ENCODE peak calls at places on chromosome 6, in six cellular contexts. T, M, Z, W, Y and I are unnamed samples.

GRCh38 chr6:169263836-169264608 is 10.4 kb upstream of the THBS2 start:
- DNase-seq in T (peak; percentile 78), M (no peak), W (peak; percentile 64), Z (no peak), Y (peak; percentile 56), I (peak; percentile 42)

GRCh38 chr6:20652691-20653479 is 118.6 kb downstream of the CDKAL1 start:
- DNase-seq in Y (peak; percentile 63), T (peak; percentile 63), M (no peak), Z (no peak), W (peak; percentile 43), I (peak; percentile 69)

GRCh38 chr6:110566346-110567125 is 90.1 kb upstream of the SLC22A16 start:
- DNase-seq in T (no peak), Z (peak; percentile 13), M (peak; percentile 71), Y (peak; percentile 32), W (peak; percentile 19), I (no peak)

GRCh38 chr6:63213325-63213724 is 2.1 kb downstream of the FKBP1C start:
- DNase-seq in W (no peak), T (no peak), Z (no peak), M (no peak), Y (no peak), I (no peak)

GRCh38 chr6:145548941-145549652 is 186.2 kb downstream of the EPM2A start:
- DNase-seq in Y (no peak), M (no peak), T (no peak), W (peak; percentile 13), Z (no peak), I (no peak)

GRCh38 chr6:44897286-44897685 is 430.8 kb upstream of the RUNX2 start:
- DNase-seq in Z (no peak), M (no peak), T (no peak), Y (no peak), W (no peak), I (no peak)

GRCh38 chr6:121523628-121524027 is 88.2 kb downstream of the GJA1 start:
- DNase-seq in Z (no peak), Y (no peak), T (no peak), M (no peak), W (peak; percentile 14), I (no peak)

GRCh38 chr6:124432632-124433031 is 529.6 kb upstream of the RNF217 start:
- DNase-seq in W (no peak), Z (no peak), T (no peak), Y (no peak), M (no peak), I (no peak)

GRCh38 chr6:169559001-169559441 is 142.8 kb downstream of the WDR27 start:
- DNase-seq in T (peak; percentile 12), Y (peak; percentile 54), W (peak; percentile 37), Z (no peak), M (no peak), I (no peak)

GRCh38 chr6:91786474-91787184 is 1199.8 kb upstream of the MAP3K7 start:
- DNase-seq in M (no peak), Y (no peak), T (peak; percentile 13), Z (no peak), W (no peak), I (no peak)

GRCh38 chr6:123841067-123841896 is 37.6 kb downstream of the NKAIN2 start:
- DNase-seq in M (no peak), Y (no peak), T (no peak), W (no peak), Z (no peak), I (no peak)

GRCh38 chr6:88492824-88493223 is 326.7 kb upstream of the CNR1 start:
- DNase-seq in Y (peak; percentile 13), M (peak; percentile 23), W (peak; percentile 28), T (no peak), Z (no peak), I (peak; percentile 26)

GRCh38 chr6:11769816-11770545 is 8.6 kb downstream of the ADTRP start:
- DNase-seq in W (no peak), Y (no peak), Z (no peak), M (no peak), T (peak; percentile 85), I (peak; percentile 44)

GRCh38 chr6:54990001-54990400 is 143.4 kb downstream of the FAM83B start:
- DNase-seq in Y (no peak), Z (no peak), T (no peak), W (peak; percentile 43), M (no peak), I (no peak)

GRCh38 chr6:10588562-10589428 is 67.6 kb downstream of the GCNT2 start:
- DNase-seq in M (no peak), T (no peak), Y (no peak), Z (no peak), W (no peak), I (no peak)

GRCh38 chr6:168124921-168125320 is 45.9 kb upstream of the FRMD1 start:
- DNase-seq in M (no peak), T (no peak), Y (no peak), Z (no peak), W (no peak), I (no peak)

DNA sequence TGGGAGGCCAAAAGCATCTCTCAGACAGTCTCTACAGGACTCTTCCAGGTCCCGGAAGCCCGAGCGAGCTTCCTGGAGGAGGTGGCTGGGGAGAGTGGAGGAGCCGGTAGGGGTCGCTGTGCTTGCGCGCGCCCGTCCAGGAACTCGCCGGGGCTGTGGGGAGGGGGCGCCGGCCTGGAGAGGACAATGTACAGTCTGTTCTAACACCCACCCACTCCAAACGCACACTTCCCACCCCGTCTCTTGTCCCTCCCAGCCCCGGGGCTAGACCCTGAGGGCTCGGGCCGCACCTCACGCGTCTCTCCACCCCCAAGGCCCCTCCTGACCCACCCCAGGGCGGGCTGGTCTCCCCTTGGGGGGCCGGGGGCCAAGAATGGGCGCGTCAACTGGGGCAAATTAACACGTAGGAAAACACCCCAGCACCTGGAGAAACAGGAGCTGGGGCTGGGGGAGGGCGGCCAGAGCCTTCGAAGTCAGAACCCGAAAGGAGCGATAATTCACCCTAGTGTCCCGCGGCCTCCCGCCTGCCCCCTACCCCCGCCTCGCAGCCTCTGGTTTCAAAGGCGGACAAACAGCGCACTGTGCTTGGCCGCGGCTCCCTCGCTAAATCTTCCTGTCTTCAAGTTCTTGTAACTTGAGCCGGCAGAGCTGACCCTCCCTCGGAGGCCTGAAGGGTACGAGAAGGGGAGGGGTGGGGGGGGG is 103.2 kb upstream of the FOXP4 start:
- DNase-seq in Y (no peak), W (peak; percentile 27), T (no peak), M (peak; percentile 92), Z (peak; percentile 92), I (no peak)
- TF ChIP-seq CTCF in Y (peak; percentile 74), W (peak; percentile 24), T (peak; percentile 50), M (peak; percentile 70), Z (peak; percentile 95), I (no peak)

GRCh38 chr6:99219788-99220187 is 129.7 kb downstream of the FAXC start:
- DNase-seq in M (peak; percentile 51), T (no peak), Z (peak; percentile 48), Y (no peak), W (no peak), I (peak; percentile 25)
- TF ChIP-seq CTCF in M (no peak), T (peak; percentile 24), Z (no peak), Y (no peak), W (no peak), I (no peak)

GRCh38 chr6:96469312-96469711 is 52.3 kb upstream of the UFL1 start:
- DNase-seq in Y (no peak), M (no peak), T (no peak), Z (no peak), W (no peak), I (no peak)
- TF ChIP-seq CTCF in Y (no peak), M (no peak), T (no peak), Z (no peak), W (no peak), I (no peak)

GRCh38 chr6:163867518-163868292 is 453.2 kb downstream of the QKI start:
- DNase-seq in Z (no peak), W (no peak), M (no peak), T (no peak), Y (no peak), I (no peak)
- TF ChIP-seq CTCF in Z (no peak), W (no peak), M (no peak), T (no peak), Y (no peak), I (no peak)

GRCh38 chr6:122789078-122789861 is at the start of gene SMPDL3A:
- DNase-seq in Y (peak; percentile 80), T (peak; percentile 66), Z (peak; percentile 84), M (peak; percentile 82), W (peak; percentile 97), I (peak; percentile 55)

GRCh38 chr6:122790740-122791679 is 2.0 kb downstream of the SMPDL3A start:
- DNase-seq in M (peak; percentile 39), Z (no peak), W (peak; percentile 13), Y (no peak), T (no peak), I (no peak)

GRCh38 chr6:122788208-122788607 is 850 bp upstream of the SMPDL3A start:
- DNase-seq in M (no peak), W (no peak), Y (no peak), T (no peak), Z (no peak), I (no peak)

GRCh38 chr6:122788663-122789062 is 395 bp upstream of the SMPDL3A start:
- DNase-seq in Z (no peak), T (no peak), M (peak; percentile 3), Y (no peak), W (no peak), I (no peak)

DNA sequence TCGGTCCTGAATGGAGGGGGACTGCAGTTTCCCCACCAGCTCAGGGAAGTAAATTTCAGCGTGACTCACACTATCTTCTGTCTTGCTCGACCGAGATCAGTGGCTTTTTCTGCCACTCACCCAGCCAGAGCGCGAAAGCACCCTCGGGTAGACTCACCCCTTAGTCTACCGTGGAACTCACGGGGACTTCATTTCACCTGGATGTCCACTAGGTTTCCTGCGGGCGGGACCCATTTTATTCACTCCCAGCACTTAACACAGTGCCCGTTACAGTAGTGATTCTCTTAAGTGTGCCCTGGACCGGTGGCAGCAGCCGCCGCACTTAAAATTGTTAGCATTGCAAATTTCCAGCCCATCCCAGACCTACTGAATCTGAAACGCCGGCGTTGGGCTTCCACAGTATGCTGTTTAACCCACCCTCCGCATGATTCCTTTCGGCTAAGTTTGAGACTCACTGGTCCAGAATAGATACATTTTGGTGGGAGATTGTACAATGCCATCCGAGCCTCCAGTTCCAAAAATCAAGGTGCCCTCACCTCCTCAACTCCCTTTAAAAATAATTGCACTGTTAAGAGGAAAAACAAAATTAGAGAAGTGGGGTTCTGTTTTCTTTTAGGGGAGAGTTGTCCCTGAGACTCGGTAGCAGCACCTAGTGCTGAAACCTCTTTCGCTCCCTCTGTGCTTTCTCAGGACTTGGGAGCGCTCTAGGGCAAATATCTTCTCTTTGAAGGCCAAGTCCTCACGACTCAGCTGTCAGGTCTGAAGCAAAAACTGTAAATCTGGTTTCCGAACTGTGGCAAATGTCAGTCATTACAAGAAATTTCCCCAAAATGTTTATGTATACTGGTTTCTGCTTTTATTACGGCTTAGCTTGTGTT is 1.0 kb downstream of the SMPDL3A start:
- DNase-seq in M (peak; percentile 78), W (peak; percentile 30), T (peak; percentile 66), Z (peak; percentile 20), Y (no peak), I (peak; percentile 4)
- TF ChIP-seq CTCF in M (no peak), W (no peak), T (peak; percentile 18), Z (no peak), Y (peak; percentile 26), I (peak; percentile 12)